ENCODE peak calls at places on chromosomes 3 and 15, in seven cellular contexts. Z is B cell, R is GM23338, K is GM23248, H is RCC 7860, A is NCI-H1092, V is kidney glomerular epithelial cell. O is an unnamed sample.

GRCh38 chr3:141840737-141841544 is 35.5 kb upstream of the ATP1B3 start:
- DNase-seq in A (no peak), Z (no peak), R (no peak), K (peak), V (peak), H (no peak), O (no peak)

GRCh38 chr3:40299130-40299720 is 10.3 kb upstream of the EIF1B start:
- DNase-seq in R (no peak), H (no peak), V (no peak), K (no peak), Z (no peak), A (no peak), O (no peak)

GRCh38 chr15:70195808-70196304 is 98.1 kb upstream of the TLE3 start:
- DNase-seq in Z (no peak), R (no peak), K (peak), A (no peak), V (peak), H (peak), O (no peak)

GRCh38 chr15:68820205-68820588 is 498 bp downstream of the ANP32A start:
- DNase-seq in H (peak), R (no peak), K (peak), V (peak), A (peak), Z (peak), O (peak)

GRCh38 chr3:172388412-172389078 is 59.7 kb downstream of the GHSR start:
- DNase-seq in V (no peak), R (no peak), K (no peak), Z (no peak), H (no peak), A (no peak), O (no peak)

GRCh38 chr3:190306513-190307163 is 15.6 kb downstream of the CLDN1 start:
- DNase-seq in V (no peak), R (no peak), Z (no peak), A (no peak), H (no peak), K (peak), O (no peak)

GRCh38 chr3:49606427-49606826 is 52.1 kb downstream of the BSN start:
- DNase-seq in R (no peak), V (no peak), K (no peak), Z (no peak), H (no peak), A (no peak), O (no peak)

GRCh38 chr15:61835476-61836106 is 224.7 kb downstream of the VPS13C start:
- DNase-seq in V (peak), Z (peak), A (peak), R (peak), K (peak), H (peak), O (peak)

GRCh38 chr15:69704685-69705084 is 252.1 kb downstream of the RPLP1 start:
- DNase-seq in K (peak), V (no peak), H (no peak), A (no peak), R (no peak), Z (no peak), O (no peak)

GRCh38 chr3:31103181-31103580 is 208.7 kb upstream of the GADL1 start:
- DNase-seq in A (no peak), V (no peak), Z (no peak), K (no peak), R (no peak), H (no peak), O (no peak)

GRCh38 chr3:194101592-194102432 is 34.1 kb upstream of the HES1 start:
- DNase-seq in R (no peak), A (no peak), K (no peak), Z (no peak), H (no peak), V (no peak), O (no peak)

GRCh38 chr3:62249855-62250543 is 123.4 kb downstream of the FEZF2 start:
- DNase-seq in K (no peak), H (no peak), A (no peak), Z (no peak), R (no peak), V (no peak), O (no peak)

GRCh38 chr15:81310480-81310879 is 13.5 kb downstream of the STARD5 start:
- DNase-seq in V (no peak), R (no peak), K (no peak), A (no peak), H (no peak), Z (no peak), O (no peak)

GRCh38 chr3:156160653-156161052 is 40.3 kb downstream of the KCNAB1 start:
- DNase-seq in Z (no peak), V (peak), R (no peak), A (no peak), K (no peak), H (no peak), O (no peak)